ENCODE peak calls at places on chromosomes 6 and 20, in five cellular contexts. One of them, this sample, is unnamed.
A peak's percentile ranks its signal among the peaks of the same experiment; 100 is the strongest.

GRCh38 chr6:169950558-169950957 is 199.1 kb downstream of the ERMARD start:
- DNase-seq in hepatocyte: no peak
- DNase-seq in CD8-positive, alpha-beta T cell: no peak
- DNase-seq in cardiac muscle cell: no peak
- DNase-seq in aorta: no peak
- DNase-seq in this sample: peak; percentile 26

GRCh38 chr20:9615766-9616454 is 101.5 kb downstream of the LAMP5 start:
- DNase-seq in CD8-positive, alpha-beta T cell: no peak
- DNase-seq in cardiac muscle cell: no peak
- DNase-seq in hepatocyte: no peak
- DNase-seq in aorta: no peak
- DNase-seq in this sample: no peak

GRCh38 chr20:45104786-45105185 is 3.9 kb upstream of the KCNS1 start:
- DNase-seq in CD8-positive, alpha-beta T cell: no peak
- DNase-seq in cardiac muscle cell: no peak
- DNase-seq in aorta: no peak
- DNase-seq in hepatocyte: no peak
- DNase-seq in this sample: no peak

GRCh38 chr6:123830110-123830509 is 26.4 kb downstream of the NKAIN2 start:
- DNase-seq in CD8-positive, alpha-beta T cell: no peak
- DNase-seq in aorta: no peak
- DNase-seq in hepatocyte: no peak
- DNase-seq in cardiac muscle cell: no peak
- DNase-seq in this sample: no peak

GRCh38 chr6:52161689-52162438 is 24.3 kb upstream of the IL17A start:
- DNase-seq in cardiac muscle cell: no peak
- DNase-seq in hepatocyte: no peak
- DNase-seq in CD8-positive, alpha-beta T cell: no peak
- DNase-seq in aorta: no peak
- DNase-seq in this sample: no peak

GRCh38 chr20:8116067-8116811 is 15.8 kb upstream of the PLCB1 start:
- DNase-seq in cardiac muscle cell: no peak
- DNase-seq in aorta: no peak
- DNase-seq in hepatocyte: no peak
- DNase-seq in CD8-positive, alpha-beta T cell: no peak
- DNase-seq in this sample: no peak

GRCh38 chr6:3742426-3743344 is 8.8 kb downstream of the PXDC1 start:
- DNase-seq in hepatocyte: peak; percentile 88
- DNase-seq in cardiac muscle cell: peak; percentile 86
- DNase-seq in CD8-positive, alpha-beta T cell: peak; percentile 79
- DNase-seq in aorta: peak; percentile 89
- DNase-seq in this sample: peak; percentile 73

GRCh38 chr6:88165877-88166492 is at the start of gene CNR1:
- DNase-seq in CD8-positive, alpha-beta T cell: no peak
- DNase-seq in hepatocyte: peak; percentile 79
- DNase-seq in cardiac muscle cell: peak; percentile 68
- DNase-seq in aorta: peak; percentile 65
- DNase-seq in this sample: no peak

GRCh38 chr6:20237677-20238460 is 25.6 kb upstream of the MBOAT1 start:
- DNase-seq in aorta: no peak
- DNase-seq in hepatocyte: no peak
- DNase-seq in CD8-positive, alpha-beta T cell: no peak
- DNase-seq in cardiac muscle cell: no peak
- DNase-seq in this sample: no peak

GRCh38 chr6:3796396-3796795 is 44.9 kb upstream of the PXDC1 start:
- DNase-seq in CD8-positive, alpha-beta T cell: no peak
- DNase-seq in aorta: no peak
- DNase-seq in cardiac muscle cell: no peak
- DNase-seq in hepatocyte: no peak
- DNase-seq in this sample: no peak

GRCh38 chr6:144262470-144263369 is 22.4 kb upstream of the UTRN start:
- DNase-seq in hepatocyte: no peak
- DNase-seq in cardiac muscle cell: no peak
- DNase-seq in CD8-positive, alpha-beta T cell: no peak
- DNase-seq in aorta: no peak
- DNase-seq in this sample: peak; percentile 26

GRCh38 chr6:25366785-25367657 is 87.8 kb downstream of the CARMIL1 start:
- DNase-seq in aorta: no peak
- DNase-seq in hepatocyte: no peak
- DNase-seq in cardiac muscle cell: no peak
- DNase-seq in CD8-positive, alpha-beta T cell: no peak
- DNase-seq in this sample: peak; percentile 84

GRCh38 chr6:14622135-14622534 is 504.6 kb downstream of the CD83 start:
- DNase-seq in CD8-positive, alpha-beta T cell: no peak
- DNase-seq in aorta: no peak
- DNase-seq in cardiac muscle cell: no peak
- DNase-seq in hepatocyte: peak; percentile 25
- DNase-seq in this sample: no peak

GRCh38 chr20:45959126-45959525 is 12.9 kb downstream of the ZNF335 start:
- DNase-seq in cardiac muscle cell: no peak
- DNase-seq in CD8-positive, alpha-beta T cell: no peak
- DNase-seq in aorta: peak; percentile 39
- DNase-seq in hepatocyte: no peak
- DNase-seq in this sample: no peak

GRCh38 chr6:137923866-137924616 is 57.0 kb downstream of the TNFAIP3 start:
- DNase-seq in CD8-positive, alpha-beta T cell: no peak
- DNase-seq in hepatocyte: peak; percentile 6
- DNase-seq in aorta: no peak
- DNase-seq in cardiac muscle cell: no peak
- DNase-seq in this sample: no peak

GRCh38 chr6:156686940-156687874 is 90.0 kb upstream of the ARID1B start:
- DNase-seq in hepatocyte: peak; percentile 95
- DNase-seq in aorta: peak; percentile 95
- DNase-seq in CD8-positive, alpha-beta T cell: peak; percentile 60
- DNase-seq in cardiac muscle cell: peak; percentile 90
- DNase-seq in this sample: peak; percentile 77

GRCh38 chr6:25963426-25964123 is 973 bp downstream of the TRIM38 start:
- DNase-seq in CD8-positive, alpha-beta T cell: no peak
- DNase-seq in hepatocyte: no peak
- DNase-seq in aorta: no peak
- DNase-seq in cardiac muscle cell: no peak
- DNase-seq in this sample: no peak

GRCh38 chr6:131172237-131172636 is 37.0 kb downstream of the AKAP7 start:
- DNase-seq in aorta: no peak
- DNase-seq in cardiac muscle cell: no peak
- DNase-seq in hepatocyte: no peak
- DNase-seq in CD8-positive, alpha-beta T cell: no peak
- DNase-seq in this sample: no peak

GRCh38 chr6:134750669-134751068 is 199.2 kb downstream of the ALDH8A1 start:
- DNase-seq in hepatocyte: no peak
- DNase-seq in cardiac muscle cell: no peak
- DNase-seq in CD8-positive, alpha-beta T cell: no peak
- DNase-seq in aorta: no peak
- DNase-seq in this sample: no peak

GRCh38 chr20:51596656-51597388 is 54.3 kb upstream of the NFATC2 start:
- DNase-seq in hepatocyte: no peak
- DNase-seq in aorta: no peak
- DNase-seq in cardiac muscle cell: no peak
- DNase-seq in CD8-positive, alpha-beta T cell: no peak
- DNase-seq in this sample: no peak

GRCh38 chr6:80618953-80619352 is 512.5 kb downstream of the BCKDHB start:
- DNase-seq in hepatocyte: no peak
- DNase-seq in CD8-positive, alpha-beta T cell: no peak
- DNase-seq in aorta: no peak
- DNase-seq in cardiac muscle cell: no peak
- DNase-seq in this sample: no peak

GRCh38 chr6:51743999-51744398 is 343.4 kb downstream of the PKHD1 start:
- DNase-seq in CD8-positive, alpha-beta T cell: no peak
- DNase-seq in aorta: no peak
- DNase-seq in cardiac muscle cell: no peak
- DNase-seq in hepatocyte: peak; percentile 8
- DNase-seq in this sample: no peak

GRCh38 chr20:50376888-50377459 is 133.2 kb upstream of the PTPN1 start:
- DNase-seq in hepatocyte: no peak
- DNase-seq in CD8-positive, alpha-beta T cell: no peak
- DNase-seq in aorta: no peak
- DNase-seq in cardiac muscle cell: no peak
- DNase-seq in this sample: no peak

GRCh38 chr20:32672982-32673727 is 586 bp downstream of the C20orf203 start:
- DNase-seq in CD8-positive, alpha-beta T cell: no peak
- DNase-seq in aorta: no peak
- DNase-seq in cardiac muscle cell: no peak
- DNase-seq in hepatocyte: no peak
- DNase-seq in this sample: peak; percentile 18

GRCh38 chr6:147970970-147971369 is 371.7 kb upstream of the SASH1 start:
- DNase-seq in CD8-positive, alpha-beta T cell: no peak
- DNase-seq in aorta: no peak
- DNase-seq in cardiac muscle cell: peak; percentile 16
- DNase-seq in hepatocyte: no peak
- DNase-seq in this sample: no peak

GRCh38 chr6:24584390-24584735 is 61.6 kb downstream of the KIAA0319 start:
- DNase-seq in cardiac muscle cell: peak; percentile 77
- DNase-seq in hepatocyte: no peak
- DNase-seq in CD8-positive, alpha-beta T cell: no peak
- DNase-seq in aorta: no peak
- DNase-seq in this sample: no peak

GRCh38 chr6:1498491-1499113 is 109.2 kb downstream of the FOXF2 start:
- DNase-seq in hepatocyte: no peak
- DNase-seq in aorta: no peak
- DNase-seq in CD8-positive, alpha-beta T cell: no peak
- DNase-seq in cardiac muscle cell: no peak
- DNase-seq in this sample: no peak

GRCh38 chr6:28794175-28795002 is 129.4 kb downstream of the TRIM27 start:
- DNase-seq in cardiac muscle cell: peak; percentile 72
- DNase-seq in CD8-positive, alpha-beta T cell: no peak
- DNase-seq in hepatocyte: peak; percentile 67
- DNase-seq in aorta: no peak
- DNase-seq in this sample: no peak

GRCh38 chr20:18263723-18264122 is 24.6 kb upstream of the ZNF133 start:
- DNase-seq in CD8-positive, alpha-beta T cell: no peak
- DNase-seq in aorta: no peak
- DNase-seq in hepatocyte: peak; percentile 51
- DNase-seq in cardiac muscle cell: no peak
- DNase-seq in this sample: no peak
- H3K27ac ChIP-seq in CD8-positive, alpha-beta T cell: no peak overlapping the region
- H3K27ac ChIP-seq in aorta: no peak overlapping the region
- H3K27ac ChIP-seq in hepatocyte: peak overlapping the region; percentile 45
- H3K27ac ChIP-seq in cardiac muscle cell: no peak overlapping the region
- H3K27ac ChIP-seq in this sample: no peak overlapping the region

DNA sequence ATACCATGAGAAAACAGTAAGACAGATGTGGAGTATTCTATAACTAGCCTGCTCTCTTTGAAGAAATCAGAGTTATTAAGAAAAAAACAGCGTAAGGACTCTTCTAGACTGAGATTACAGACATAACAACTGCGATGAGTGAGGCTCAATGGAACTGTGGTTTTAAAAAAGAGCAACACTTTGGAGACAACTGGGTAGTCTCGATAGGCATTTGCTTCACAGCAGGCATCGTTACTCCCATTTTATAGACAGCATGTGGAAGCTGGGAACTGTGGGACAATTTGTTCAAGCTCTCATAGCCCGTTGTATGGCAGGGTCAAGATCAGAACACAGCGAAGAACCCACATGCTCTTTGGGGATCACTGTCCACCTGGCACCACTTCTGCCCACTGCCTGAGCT is 4.6 kb downstream of the FKBP1A start:
- DNase-seq in CD8-positive, alpha-beta T cell: no peak
- DNase-seq in hepatocyte: no peak
- DNase-seq in cardiac muscle cell: no peak
- DNase-seq in aorta: no peak
- DNase-seq in this sample: no peak
- H3K4me3 ChIP-seq in CD8-positive, alpha-beta T cell: no peak overlapping the region
- H3K4me3 ChIP-seq in hepatocyte: no peak overlapping the region
- H3K4me3 ChIP-seq in cardiac muscle cell: no peak overlapping the region
- H3K4me3 ChIP-seq in aorta: no peak overlapping the region
- H3K4me3 ChIP-seq in this sample: peak overlapping the region; percentile 10

GRCh38 chr6:33217681-33218080 is 9.4 kb downstream of the RING1 start:
- DNase-seq in cardiac muscle cell: no peak
- DNase-seq in aorta: no peak
- DNase-seq in hepatocyte: no peak
- DNase-seq in CD8-positive, alpha-beta T cell: no peak
- DNase-seq in this sample: no peak
- H3K27me3 ChIP-seq in cardiac muscle cell: peaks cover 6% of the 10 kb centered on the region
- H3K27me3 ChIP-seq in aorta: no peaks in the 10 kb centered on the region
- H3K27me3 ChIP-seq in hepatocyte: peaks cover 11% of the 10 kb centered on the region
- H3K27me3 ChIP-seq in CD8-positive, alpha-beta T cell: no peaks in the 10 kb centered on the region
- H3K27me3 ChIP-seq in this sample: no peaks in the 10 kb centered on the region

DNA sequence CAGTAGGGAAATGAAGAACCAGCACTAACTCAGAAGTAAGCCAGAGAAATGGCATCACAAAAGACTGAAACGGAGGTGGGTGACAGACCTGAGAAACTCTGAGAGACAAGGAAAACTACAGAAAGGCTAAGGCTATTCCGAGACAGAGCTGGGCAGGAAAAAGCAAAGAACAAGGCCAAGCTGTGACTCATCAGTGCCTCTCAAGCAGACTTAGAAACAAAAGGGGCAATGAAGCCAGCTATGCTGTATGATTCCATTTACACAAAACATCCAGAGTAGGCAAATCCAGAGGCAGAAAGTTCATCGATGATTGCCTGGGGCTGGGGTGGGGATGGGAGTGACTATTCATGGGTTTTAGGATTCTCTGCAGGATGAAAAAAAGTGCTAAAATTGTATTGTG is 50.0 kb downstream of the SLC23A2 start:
- DNase-seq in cardiac muscle cell: no peak
- DNase-seq in hepatocyte: peak; percentile 57
- DNase-seq in CD8-positive, alpha-beta T cell: no peak
- DNase-seq in aorta: peak; percentile 57
- DNase-seq in this sample: no peak
- H3K27ac ChIP-seq in cardiac muscle cell: no peak overlapping the region
- H3K27ac ChIP-seq in hepatocyte: peak overlapping the region; percentile 82
- H3K27ac ChIP-seq in CD8-positive, alpha-beta T cell: no peak overlapping the region
- H3K27ac ChIP-seq in aorta: peak overlapping the region; percentile 52
- H3K27ac ChIP-seq in this sample: no peak overlapping the region

GRCh38 chr20:23048283-23049200 is 930 bp downstream of the THBD start:
- DNase-seq in aorta: peak; percentile 88
- DNase-seq in hepatocyte: peak; percentile 76
- DNase-seq in cardiac muscle cell: peak; percentile 60
- DNase-seq in CD8-positive, alpha-beta T cell: no peak
- DNase-seq in this sample: peak; percentile 29

GRCh38 chr20:23046431-23046830 is 3.0 kb downstream of the THBD start:
- DNase-seq in hepatocyte: no peak
- DNase-seq in cardiac muscle cell: no peak
- DNase-seq in aorta: no peak
- DNase-seq in CD8-positive, alpha-beta T cell: no peak
- DNase-seq in this sample: no peak

GRCh38 chr20:23049201-23049932 is at the start of gene THBD:
- DNase-seq in cardiac muscle cell: peak; percentile 46
- DNase-seq in CD8-positive, alpha-beta T cell: no peak
- DNase-seq in hepatocyte: peak; percentile 84
- DNase-seq in aorta: peak; percentile 93
- DNase-seq in this sample: no peak

GRCh38 chr20:23047738-23048214 is 1.7 kb downstream of the THBD start:
- DNase-seq in hepatocyte: no peak
- DNase-seq in aorta: peak; percentile 65
- DNase-seq in cardiac muscle cell: no peak
- DNase-seq in CD8-positive, alpha-beta T cell: no peak
- DNase-seq in this sample: no peak

GRCh38 chr20:23047001-23047737 is 2.3 kb downstream of the THBD start:
- DNase-seq in CD8-positive, alpha-beta T cell: no peak
- DNase-seq in aorta: no peak
- DNase-seq in hepatocyte: no peak
- DNase-seq in cardiac muscle cell: no peak
- DNase-seq in this sample: no peak
- H3K4me3 ChIP-seq in CD8-positive, alpha-beta T cell: no peak overlapping the region
- H3K4me3 ChIP-seq in aorta: peak overlapping the region; percentile 41
- H3K4me3 ChIP-seq in hepatocyte: peak overlapping the region; percentile 0
- H3K4me3 ChIP-seq in cardiac muscle cell: no peak overlapping the region
- H3K4me3 ChIP-seq in this sample: no peak overlapping the region